ENCODE peak calls at places on chromosome 4, in four cellular contexts. I, V, Z and Q are unnamed samples.
A peak's percentile ranks its signal among the peaks of the same experiment; 100 is the strongest.

GRCh38 chr4:110680217-110680616 is 57.3 kb upstream of the PITX2 start:
- DNase-seq in I (no peak), V (no peak), Z (no peak), Q (no peak)

GRCh38 chr4:12645732-12646131 is 838.4 kb downstream of the RAB28 start:
- DNase-seq in I (no peak), V (no peak), Z (no peak), Q (no peak)

GRCh38 chr4:74006009-74006476 is 7.6 kb upstream of the CXCL5 start:
- DNase-seq in I (peak; percentile 88), V (no peak), Z (no peak), Q (no peak)

GRCh38 chr4:85861064-85861767 is 386.3 kb downstream of the ARHGAP24 start:
- DNase-seq in I (no peak), V (no peak), Z (no peak), Q (no peak)

GRCh38 chr4:90127223-90127705 is at the start of gene CCSER1:
- DNase-seq in I (peak; percentile 73), V (peak; percentile 63), Z (peak; percentile 75), Q (peak; percentile 86)

GRCh38 chr4:106056914-106057313 is 161.6 kb downstream of the NPNT start:
- DNase-seq in I (no peak), V (no peak), Z (no peak), Q (no peak)

GRCh38 chr4:8383451-8384160 is 56.9 kb downstream of the ACOX3 start:
- DNase-seq in I (peak; percentile 76), V (no peak), Z (no peak), Q (no peak)

GRCh38 chr4:144658908-144659307 is 13.0 kb downstream of the HHIP start:
- DNase-seq in I (peak; percentile 61), V (no peak), Z (no peak), Q (no peak)

GRCh38 chr4:110019153-110019552 is 106.5 kb downstream of the EGF start:
- DNase-seq in I (no peak), V (no peak), Z (no peak), Q (no peak)

GRCh38 chr4:119785963-119786362 is 157.4 kb upstream of the PDE5A start:
- DNase-seq in I (peak; percentile 33), V (no peak), Z (no peak), Q (no peak)

GRCh38 chr4:152571296-152571695 is 35.4 kb upstream of the FBXW7 start:
- DNase-seq in I (no peak), V (no peak), Z (no peak), Q (no peak)

GRCh38 chr4:14149469-14150030 is 522.0 kb upstream of the BOD1L1 start:
- DNase-seq in I (no peak), V (peak; percentile 13), Z (no peak), Q (no peak)

GRCh38 chr4:187903700-187904099 is 91.9 kb upstream of the ZFP42 start:
- DNase-seq in I (no peak), V (no peak), Z (no peak), Q (no peak)

GRCh38 chr4:75497133-75497532 is 17.1 kb downstream of the RCHY1 start:
- DNase-seq in I (peak; percentile 23), V (no peak), Z (no peak), Q (no peak)

GRCh38 chr4:17511041-17511949 is 595 bp downstream of the QDPR start:
- DNase-seq in I (peak; percentile 38), V (peak; percentile 44), Z (peak; percentile 41), Q (no peak)

GRCh38 chr4:142917678-142918077 is 71.6 kb upstream of the INPP4B start:
- DNase-seq in I (no peak), V (no peak), Z (no peak), Q (no peak)

GRCh38 chr4:119128125-119128524 is 7.5 kb upstream of the MYOZ2 start:
- DNase-seq in I (no peak), V (no peak), Z (no peak), Q (no peak)

GRCh38 chr4:147582386-147583077 is 34.7 kb upstream of the TMEM184C start:
- DNase-seq in I (no peak), V (no peak), Z (no peak), Q (no peak)

GRCh38 chr4:3462321-3462789 is 751 bp upstream of the DOK7 start:
- DNase-seq in I (no peak), V (no peak), Z (no peak), Q (no peak)

GRCh38 chr4:126678608-126679007 is 954.1 kb upstream of the INTU start:
- DNase-seq in I (no peak), V (no peak), Z (no peak), Q (no peak)

GRCh38 chr4:23382880-23383279 is 507.0 kb downstream of the PPARGC1A start:
- DNase-seq in I (peak; percentile 23), V (no peak), Z (no peak), Q (no peak)

GRCh38 chr4:79249879-79250503 is 75.9 kb downstream of the NAA11 start:
- DNase-seq in I (no peak), V (no peak), Z (no peak), Q (no peak)

GRCh38 chr4:4803904-4804296 is 55.6 kb upstream of the MSX1 start:
- DNase-seq in I (no peak), V (no peak), Z (no peak), Q (no peak)

GRCh38 chr4:38409852-38410251 is 254.1 kb upstream of the KLF3 start:
- DNase-seq in I (no peak), V (no peak), Z (no peak), Q (no peak)

GRCh38 chr4:186946682-186947294 is 223.1 kb upstream of the FAT1 start:
- DNase-seq in I (peak; percentile 51), V (no peak), Z (no peak), Q (no peak)

GRCh38 chr4:52037730-52038108 is 380 bp downstream of the SGCB start:
- DNase-seq in I (peak; percentile 50), V (peak; percentile 46), Z (no peak), Q (no peak)

GRCh38 chr4:180059216-180059881 is 2183.9 kb upstream of the TENM3 start:
- DNase-seq in I (peak; percentile 9), V (peak; percentile 12), Z (no peak), Q (no peak)

GRCh38 chr4:31461425-31461824 is 741.3 kb downstream of the PCDH7 start:
- DNase-seq in I (peak; percentile 23), V (no peak), Z (no peak), Q (no peak)

GRCh38 chr4:169690787-169691186 is 67.0 kb downstream of the HPF1 start:
- DNase-seq in I (no peak), V (no peak), Z (no peak), Q (no peak)

GRCh38 chr4:14096406-14096965 is 469.0 kb upstream of the BOD1L1 start:
- DNase-seq in I (peak; percentile 63), V (no peak), Z (no peak), Q (no peak)